ENCODE peak calls at places on chromosomes 1 and 21, in four cellular contexts. N is brain microvascular endothelial cell, C is endodermal cell, P is fibroblast of lung. Z is an unnamed sample.

GRCh38 chr1:39900662-39901485 is 843 bp downstream of the MYCL start:
- DNase-seq in N (no peak), C (peak; percentile 91), P (no peak), Z (peak; percentile 35)

GRCh38 chr1:31871703-31872102 is 55.9 kb upstream of the SPOCD1 start:
- DNase-seq in N (no peak), C (no peak), P (no peak), Z (no peak)

GRCh38 chr1:178644308-178645120 is 80.5 kb upstream of the RALGPS2 start:
- DNase-seq in N (peak; percentile 64), C (no peak), P (peak; percentile 71), Z (no peak)

GRCh38 chr1:77975907-77976306 is 3.0 kb downstream of the FUBP1 start:
- DNase-seq in N (no peak), C (no peak), P (no peak), Z (peak; percentile 48)

GRCh38 chr1:16977377-16977776 is 3.0 kb downstream of the MFAP2 start:
- DNase-seq in N (no peak), C (no peak), P (no peak), Z (no peak)

GRCh38 chr1:153553691-153554608 is 4.9 kb upstream of the S100A3 start:
- DNase-seq in N (no peak), C (no peak), P (peak; percentile 32), Z (no peak)

GRCh38 chr1:26602378-26602959 is 72.9 kb downstream of the RPS6KA1 start:
- DNase-seq in N (peak; percentile 59), C (peak; percentile 61), P (peak; percentile 80), Z (peak; percentile 68)

GRCh38 chr1:114320586-114320985 is 166.9 kb upstream of the SYT6 start:
- DNase-seq in N (peak; percentile 83), C (no peak), P (peak; percentile 66), Z (peak; percentile 86)

GRCh38 chr21:35988396-35989140 is 71.8 kb downstream of the SETD4 start:
- DNase-seq in N (no peak), C (no peak), P (no peak), Z (no peak)

GRCh38 chr21:41390043-41390639 is 28.3 kb downstream of the MX2 start:
- DNase-seq in N (no peak), C (peak; percentile 19), P (no peak), Z (no peak)

GRCh38 chr1:214213136-214213535 is 67.8 kb upstream of the SMYD2 start:
- DNase-seq in N (peak; percentile 25), C (no peak), P (no peak), Z (no peak)

GRCh38 chr1:164470996-164471395 is 88.0 kb upstream of the PBX1 start:
- DNase-seq in N (peak; percentile 34), C (no peak), P (no peak), Z (no peak)

GRCh38 chr1:110475358-110476027 is 24.5 kb downstream of the PROK1 start:
- DNase-seq in N (no peak), C (peak; percentile 87), P (no peak), Z (no peak)

GRCh38 chr1:1122981-1123480 is 7.1 kb upstream of the C1orf159 start:
- DNase-seq in N (no peak), C (peak; percentile 56), P (no peak), Z (no peak)

GRCh38 chr1:1121611-1122077 is 5.8 kb upstream of the C1orf159 start:
- DNase-seq in N (no peak), C (no peak), P (no peak), Z (no peak)

GRCh38 chr1:1120866-1121563 is 5.1 kb upstream of the C1orf159 start:
- DNase-seq in N (no peak), C (peak; percentile 38), P (no peak), Z (no peak)

GRCh38 chr1:1123581-1124507 is 8.0 kb upstream of the C1orf159 start:
- DNase-seq in N (no peak), C (no peak), P (peak; percentile 9), Z (no peak)

DNA sequence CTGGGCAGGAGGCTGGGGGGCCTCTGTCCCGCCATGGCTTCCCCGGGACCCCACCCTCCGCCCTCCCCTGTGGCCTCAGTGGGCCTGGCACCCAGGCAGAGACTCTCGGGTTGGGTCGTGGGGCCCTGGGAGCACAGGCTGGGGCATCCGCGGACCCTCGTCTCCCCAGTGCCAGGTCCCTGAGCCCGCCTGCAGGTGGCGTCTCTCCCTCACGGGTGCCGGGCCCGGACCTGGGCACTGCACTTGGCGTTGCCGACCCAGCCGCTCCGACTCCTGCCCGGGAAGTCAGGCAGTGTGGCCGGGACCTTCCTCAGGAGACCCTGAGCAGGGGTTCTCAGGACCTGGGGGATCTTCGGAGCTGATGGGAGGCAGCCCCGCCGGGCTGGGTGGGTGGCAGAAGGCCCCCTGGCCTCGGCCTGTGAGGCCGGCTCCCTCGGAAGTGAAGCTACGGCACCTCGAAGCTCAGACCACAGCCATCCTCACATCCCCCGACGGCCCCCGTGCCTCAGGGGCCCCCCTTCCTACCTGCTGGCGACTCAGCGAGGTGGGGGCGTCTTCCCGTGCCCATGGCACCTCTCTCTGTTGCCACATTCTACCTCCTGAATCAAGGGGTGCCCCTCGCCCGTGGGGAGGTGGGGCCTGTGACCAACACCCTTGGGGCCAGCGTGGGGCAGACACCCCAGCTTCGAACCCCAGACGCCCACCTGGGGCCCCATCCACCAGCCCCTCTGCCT is 6.4 kb upstream of the C1orf159 start:
- DNase-seq in N (peak; percentile 44), C (peak; percentile 94), P (peak; percentile 63), Z (peak; percentile 46)
- H3K4me3 ChIP-seq in N (no peak overlapping the region), C (no peak overlapping the region), P (no peak overlapping the region), Z (no peak overlapping the region)

DNA sequence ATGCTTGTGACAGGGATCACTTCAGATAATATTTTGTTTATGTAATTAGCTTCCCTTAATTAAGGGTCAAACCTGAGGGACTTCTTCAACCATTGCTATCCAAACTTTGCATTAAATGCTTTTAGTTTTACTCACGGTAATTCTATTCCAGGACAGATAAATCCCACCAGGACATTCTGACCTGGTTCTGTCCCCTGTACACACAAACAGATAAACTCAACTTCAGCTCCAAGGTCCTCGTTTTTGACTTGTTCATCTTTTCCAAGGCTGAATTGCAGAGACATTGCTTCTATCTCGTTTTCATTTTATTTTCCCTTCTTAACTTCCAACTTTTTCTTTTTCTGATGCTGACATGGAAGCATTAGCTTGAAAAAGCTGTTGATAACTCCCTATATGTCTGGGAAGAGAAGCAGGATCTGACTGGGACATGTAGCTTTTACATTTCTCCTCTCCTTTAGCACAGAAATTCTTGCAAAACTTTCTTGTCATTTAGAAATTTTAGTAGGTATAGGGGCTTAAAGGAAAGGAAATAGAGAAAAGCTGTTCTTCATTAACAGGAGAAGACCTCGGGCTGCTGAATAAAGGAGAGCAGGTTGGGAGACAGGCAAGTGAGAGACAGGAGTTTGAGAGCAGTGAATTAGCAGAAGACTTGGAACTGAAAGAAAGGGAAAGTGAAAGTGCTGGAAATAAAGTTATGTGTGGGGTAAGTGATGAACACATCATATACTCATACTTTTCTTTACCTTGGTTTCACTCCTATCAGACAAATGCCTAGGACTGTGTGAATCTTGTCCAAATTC is 231.7 kb upstream of the B3GALT2 start:
- DNase-seq in N (peak; percentile 18), C (no peak), P (peak; percentile 61), Z (peak; percentile 61)
- H3K4me3 ChIP-seq in N (peak overlapping the region; percentile 3), C (no peak overlapping the region), P (peak overlapping the region; percentile 35), Z (no peak overlapping the region)

GRCh38 chr1:186854102-186854501 is 25.4 kb downstream of the PLA2G4A start:
- DNase-seq in N (no peak), C (no peak), P (no peak), Z (no peak)
- H3K4me3 ChIP-seq in N (no peak overlapping the region), C (no peak overlapping the region), P (no peak overlapping the region), Z (no peak overlapping the region)

GRCh38 chr1:147080013-147080661 is 92.1 kb downstream of the PRKAB2 start:
- DNase-seq in N (no peak), C (no peak), P (no peak), Z (no peak)
- H3K4me3 ChIP-seq in N (no peak overlapping the region), C (peak overlapping the region; percentile 12), P (no peak overlapping the region), Z (no peak overlapping the region)

Z was measured in astrocyte of the spinal cord.